ENCODE peak calls at places on chromosomes 3 and 15, in eight cellular contexts. H is heart right ventricle, A is GM12878, P is Panc1, W is suprapubic skin, X is IMR-90, S is psoas muscle, N is OCI-LY7. Y is an unnamed sample.

GRCh38 chr15:67828969-67829646 is 3.8 kb downstream of the SKOR1 start:
- DNase-seq in H (no peak), A (no peak), P (no peak), W (no peak), X (no peak), S (no peak), N (no peak), Y (no peak)

GRCh38 chr3:66438045-66438444 is 62.8 kb downstream of the LRIG1 start:
- DNase-seq in H (no peak), A (no peak), P (no peak), W (no peak), X (no peak), S (no peak), N (no peak), Y (no peak)

GRCh38 chr15:53716909-53717878 is 42.3 kb downstream of the WDR72 start:
- DNase-seq in H (no peak), A (no peak), P (no peak), W (no peak), X (no peak), S (no peak), N (peak; percentile 15), Y (no peak)

GRCh38 chr3:8853081-8853480 is 83.7 kb upstream of the OXTR start:
- DNase-seq in H (no peak), A (no peak), P (no peak), W (no peak), X (no peak), S (no peak), N (no peak), Y (no peak)

GRCh38 chr15:88653200-88654064 is 14.6 kb downstream of the ISG20 start:
- DNase-seq in H (no peak), A (no peak), P (no peak), W (peak; percentile 50), X (no peak), S (no peak), N (no peak), Y (no peak)

GRCh38 chr3:71444028-71444860 is 139.3 kb downstream of the FOXP1 start:
- DNase-seq in H (no peak), A (peak; percentile 82), P (no peak), W (no peak), X (peak; percentile 90), S (peak; percentile 27), N (peak; percentile 94), Y (no peak)

GRCh38 chr15:92109485-92109884 is 256.0 kb downstream of the SLCO3A1 start:
- DNase-seq in H (no peak), A (no peak), P (no peak), W (no peak), X (no peak), S (no peak), N (peak; percentile 51), Y (no peak)

GRCh38 chr3:23198801-23199200 is 4.3 kb upstream of the UBE2E2 start:
- DNase-seq in H (no peak), A (no peak), P (no peak), W (no peak), X (peak; percentile 46), S (no peak), N (no peak), Y (no peak)

GRCh38 chr3:16570113-16570512 is 35.1 kb downstream of the DAZL start:
- DNase-seq in H (no peak), A (no peak), P (no peak), W (no peak), X (no peak), S (no peak), N (no peak), Y (no peak)

GRCh38 chr15:30903497-30904187 is at the start of gene FAN1:
- DNase-seq in H (peak; percentile 88), A (peak; percentile 77), P (peak; percentile 61), W (peak; percentile 92), X (peak; percentile 84), S (peak; percentile 79), N (peak; percentile 88), Y (peak; percentile 91)

GRCh38 chr3:24145981-24146822 is 201.1 kb downstream of the NR1D2 start:
- DNase-seq in H (no peak), A (no peak), P (no peak), W (no peak), X (peak; percentile 90), S (no peak), N (no peak), Y (no peak)

GRCh38 chr3:146223401-146224373 is 27.2 kb downstream of the PLSCR4 start:
- DNase-seq in H (no peak), A (no peak), P (no peak), W (no peak), X (peak; percentile 34), S (no peak), N (no peak), Y (no peak)

GRCh38 chr3:98697225-98697624 is 65.9 kb upstream of the ST3GAL6 start:
- DNase-seq in H (no peak), A (no peak), P (no peak), W (no peak), X (no peak), S (no peak), N (no peak), Y (no peak)

GRCh38 chr3:39433642-39434041 is 27.1 kb downstream of the RPSA start:
- DNase-seq in H (no peak), A (no peak), P (no peak), W (no peak), X (peak; percentile 67), S (no peak), N (no peak), Y (no peak)

GRCh38 chr3:177750436-177750835 is 553.2 kb upstream of the TBL1XR1 start:
- DNase-seq in H (no peak), A (no peak), P (no peak), W (no peak), X (peak; percentile 56), S (no peak), N (no peak), Y (no peak)

DNA sequence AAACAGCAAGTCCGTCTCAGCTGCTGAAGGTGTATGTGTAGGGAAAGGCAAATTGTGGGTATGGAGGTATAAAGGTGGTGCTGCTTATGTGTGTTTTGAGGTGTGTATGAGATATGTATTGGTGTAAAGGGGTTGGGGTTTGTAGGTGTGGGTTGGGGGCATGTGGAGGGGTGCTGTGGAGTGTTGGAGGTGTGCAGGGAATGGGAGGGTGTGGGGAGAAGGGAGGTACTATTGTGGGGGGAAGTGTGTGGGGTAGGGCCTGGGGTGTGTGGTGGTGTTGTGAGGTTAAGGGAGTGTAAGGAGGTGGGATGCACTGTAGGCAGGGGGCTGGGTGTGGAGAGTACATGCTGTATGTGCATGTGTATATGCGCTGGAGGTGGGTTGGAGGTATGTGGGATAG is 15.7 kb downstream of the CCDC12 start:
- DNase-seq in H (no peak), A (no peak), P (no peak), W (no peak), X (no peak), S (no peak), N (no peak), Y (no peak)
- H3K4me1 ChIP-seq in H (peaks cover 58% of the 10 kb centered on the region), A (peaks cover 55% of the 10 kb centered on the region), P (peaks cover 4% of the 10 kb centered on the region), W (peaks cover 65% of the 10 kb centered on the region), X (peaks cover 22% of the 10 kb centered on the region), S (peaks cover 56% of the 10 kb centered on the region), N (peaks cover 73% of the 10 kb centered on the region), Y (peaks cover 55% of the 10 kb centered on the region)

GRCh38 chr3:149415484-149415883 is 38.0 kb upstream of the TM4SF1 start:
- DNase-seq in H (no peak), A (no peak), P (no peak), W (no peak), X (no peak), S (no peak), N (no peak), Y (no peak)

GRCh38 chr3:149419816-149420215 is 42.4 kb upstream of the TM4SF1 start:
- DNase-seq in H (no peak), A (no peak), P (no peak), W (no peak), X (no peak), S (no peak), N (no peak), Y (no peak)

GRCh38 chr3:149417174-149417573 is 39.7 kb upstream of the TM4SF1 start:
- DNase-seq in H (no peak), A (peak; percentile 58), P (no peak), W (no peak), X (no peak), S (no peak), N (no peak), Y (no peak)

GRCh38 chr3:149414557-149415231 is 37.2 kb upstream of the TM4SF1 start:
- DNase-seq in H (no peak), A (no peak), P (no peak), W (no peak), X (no peak), S (no peak), N (no peak), Y (no peak)

GRCh38 chr3:149417727-149418126 is 40.3 kb upstream of the TM4SF1 start:
- DNase-seq in H (no peak), A (no peak), P (no peak), W (no peak), X (no peak), S (no peak), N (no peak), Y (no peak)
- TF ChIP-seq CTCF in H (no peak), A (no peak), P (no peak), W (no peak), X (no peak), S (no peak), N (no peak), Y (no peak)

DNA sequence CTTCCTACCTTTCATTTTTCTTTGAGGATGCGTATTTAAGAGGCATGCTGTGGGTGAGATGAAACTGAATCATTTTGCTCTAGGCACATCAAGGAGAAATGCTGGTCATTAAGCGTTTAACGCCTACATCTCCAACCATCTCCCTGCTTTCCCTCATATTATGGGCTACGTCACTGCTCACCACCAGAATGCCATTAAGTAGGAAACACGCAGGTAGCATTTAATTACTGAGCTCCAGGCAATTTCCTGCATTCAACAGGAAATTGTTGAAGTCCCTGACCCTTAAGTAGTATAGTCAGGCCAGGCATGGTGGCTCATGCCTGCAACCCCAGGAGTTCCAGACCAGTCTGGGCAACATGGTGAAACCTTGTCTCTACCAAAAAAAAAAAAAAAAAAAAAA is 66.1 kb downstream of the CHSY1 start:
- DNase-seq in H (no peak), A (no peak), P (no peak), W (no peak), X (no peak), S (no peak), N (no peak), Y (no peak)
- H3K4me1 ChIP-seq in H (peaks cover 67% of the 10 kb centered on the region), A (peaks cover 17% of the 10 kb centered on the region), P (peaks cover 32% of the 10 kb centered on the region), W (peaks cover 74% of the 10 kb centered on the region), X (peaks cover 30% of the 10 kb centered on the region), S (peaks cover 36% of the 10 kb centered on the region), N (no peaks in the 10 kb centered on the region), Y (peaks cover 7% of the 10 kb centered on the region)

GRCh38 chr3:13352621-13353131 is 67.4 kb downstream of the NUP210 start:
- DNase-seq in H (no peak), A (no peak), P (no peak), W (no peak), X (peak; percentile 41), S (no peak), N (no peak), Y (no peak)

GRCh38 chr3:13358051-13358450 is 62.1 kb downstream of the NUP210 start:
- DNase-seq in H (no peak), A (no peak), P (no peak), W (no peak), X (no peak), S (no peak), N (no peak), Y (no peak)

GRCh38 chr3:13349823-13350222 is 70.3 kb downstream of the NUP210 start:
- DNase-seq in H (no peak), A (no peak), P (no peak), W (no peak), X (no peak), S (no peak), N (no peak), Y (no peak)

GRCh38 chr3:13357074-13357473 is 63.0 kb downstream of the NUP210 start:
- DNase-seq in H (no peak), A (no peak), P (no peak), W (no peak), X (no peak), S (no peak), N (no peak), Y (no peak)

GRCh38 chr3:13353936-13354542 is 66.1 kb downstream of the NUP210 start:
- DNase-seq in H (no peak), A (no peak), P (no peak), W (no peak), X (peak; percentile 18), S (no peak), N (no peak), Y (no peak)
- TF ChIP-seq CTCF in H (no peak), A (no peak), P (no peak), W (no peak), X (peak; percentile 31), S (no peak), N (peak; percentile 46), Y (no peak)